ENCODE peak calls at places on chromosome 13, in ten cellular contexts. I, G, P, W, K, T, Z, S, A and X are unnamed samples.

GRCh38 chr13:63288576-63288975 is 1872.9 kb upstream of the PCDH20 start:
- DNase-seq in A (no peak), W (no peak), T (no peak), Z (no peak), K (no peak), G (no peak), I (no peak), S (no peak), P (no peak), X (no peak)

GRCh38 chr13:73224708-73225107 is 165.9 kb downstream of the KLF5 start:
- DNase-seq in S (no peak), W (no peak), G (no peak), Z (no peak), K (no peak), A (no peak), I (no peak), P (no peak), T (no peak), X (no peak)

GRCh38 chr13:86795858-86796257 is 875.3 kb upstream of the SLITRK5 start:
- DNase-seq in A (no peak), Z (no peak), G (no peak), W (no peak), I (no peak), T (no peak), K (no peak), S (no peak), P (no peak), X (no peak)

GRCh38 chr13:28718186-28718537 is 608 bp downstream of the SLC46A3 start:
- DNase-seq in K (no peak), Z (no peak), A (no peak), S (no peak), T (no peak), P (no peak), W (peak; percentile 55), G (no peak), I (no peak), X (no peak)

GRCh38 chr13:106183410-106184128 is 351.9 kb downstream of the EFNB2 start:
- DNase-seq in K (no peak), Z (no peak), S (no peak), W (no peak), T (no peak), A (no peak), I (no peak), G (no peak), P (no peak), X (no peak)

GRCh38 chr13:40170091-40170490 is 496.4 kb downstream of the FOXO1 start:
- DNase-seq in I (no peak), S (no peak), A (no peak), G (no peak), T (no peak), W (no peak), Z (no peak), K (no peak), P (no peak), X (no peak)

GRCh38 chr13:60267498-60268202 is 103.9 kb upstream of the DIAPH3 start:
- DNase-seq in S (no peak), Z (peak; percentile 79), G (no peak), A (no peak), W (peak; percentile 2), T (no peak), P (no peak), K (no peak), I (no peak), X (no peak)

GRCh38 chr13:75666646-75667351 is 30.7 kb downstream of the LMO7 start:
- DNase-seq in G (no peak), K (no peak), I (no peak), S (no peak), A (no peak), Z (peak; percentile 49), T (no peak), W (no peak), P (no peak), X (no peak)

GRCh38 chr13:29771247-29771646 is 79.2 kb downstream of the UBL3 start:
- DNase-seq in I (peak; percentile 37), P (peak; percentile 16), W (peak; percentile 60), A (no peak), T (no peak), G (no peak), K (no peak), Z (peak; percentile 52), S (no peak), X (no peak)

GRCh38 chr13:99119686-99120085 is 81.0 kb upstream of the UBAC2 start:
- DNase-seq in Z (no peak), G (no peak), T (no peak), A (no peak), K (no peak), W (no peak), I (no peak), P (no peak), S (no peak), X (no peak)

GRCh38 chr13:50387124-50387581 is 371.9 kb downstream of the KCNRG start:
- DNase-seq in T (peak; percentile 77), I (no peak), Z (peak; percentile 72), K (no peak), S (peak; percentile 40), G (peak; percentile 89), W (no peak), P (peak; percentile 37), A (no peak), X (no peak)

GRCh38 chr13:112904436-112904960 is 64.5 kb upstream of the MCF2L start:
- DNase-seq in K (no peak), W (no peak), Z (no peak), G (no peak), A (no peak), I (no peak), P (no peak), T (no peak), S (no peak), X (no peak)

GRCh38 chr13:112903606-112904195 is 65.3 kb upstream of the MCF2L start:
- DNase-seq in W (no peak), Z (no peak), S (no peak), A (no peak), T (no peak), P (no peak), G (no peak), K (no peak), I (no peak), X (peak; percentile 53)

GRCh38 chr13:112902669-112903068 is 66.3 kb upstream of the MCF2L start:
- DNase-seq in P (peak; percentile 63), G (no peak), I (no peak), K (no peak), S (no peak), Z (no peak), T (peak; percentile 27), W (no peak), A (no peak), X (no peak)

GRCh38 chr13:112901951-112902651 is 66.9 kb upstream of the MCF2L start:
- DNase-seq in K (no peak), A (no peak), W (no peak), T (peak; percentile 50), P (no peak), Z (no peak), G (no peak), S (peak; percentile 41), I (no peak), X (no peak)

DNA sequence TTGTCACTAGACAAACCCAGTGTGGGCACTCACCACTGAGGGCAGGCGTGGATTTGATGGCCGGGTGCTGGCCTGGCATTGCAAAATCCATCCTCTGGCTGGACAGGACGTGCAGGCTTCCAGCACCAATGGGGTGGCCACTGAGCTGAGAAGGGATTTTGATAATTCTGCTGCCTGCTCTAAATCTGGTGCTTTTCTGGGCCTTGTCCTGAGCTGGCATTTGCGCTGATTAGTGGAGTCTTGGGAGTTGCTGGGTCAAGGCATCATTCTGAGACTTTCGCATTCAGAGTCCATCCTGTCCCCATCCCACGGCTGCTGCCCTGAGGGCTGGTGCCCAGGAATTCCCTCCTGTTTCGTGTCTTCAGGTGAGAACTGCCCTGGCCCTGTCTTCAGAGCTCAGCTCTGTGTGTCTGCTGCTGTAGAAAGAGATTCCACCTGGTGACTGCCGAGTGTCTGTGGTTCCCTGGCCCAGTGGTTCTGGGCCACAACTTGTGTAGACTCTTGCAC is 65.9 kb upstream of the MCF2L start:
- DNase-seq in S (no peak), P (no peak), Z (no peak), T (peak; percentile 51), K (no peak), A (no peak), I (no peak), W (no peak), G (no peak), X (no peak)
- TF ChIP-seq POLR2AphosphoS5 in S (no peak), P (no peak), Z (no peak), T (no peak), K (no peak), A (no peak), I (no peak), W (no peak), G (no peak), X (no peak)

DNA sequence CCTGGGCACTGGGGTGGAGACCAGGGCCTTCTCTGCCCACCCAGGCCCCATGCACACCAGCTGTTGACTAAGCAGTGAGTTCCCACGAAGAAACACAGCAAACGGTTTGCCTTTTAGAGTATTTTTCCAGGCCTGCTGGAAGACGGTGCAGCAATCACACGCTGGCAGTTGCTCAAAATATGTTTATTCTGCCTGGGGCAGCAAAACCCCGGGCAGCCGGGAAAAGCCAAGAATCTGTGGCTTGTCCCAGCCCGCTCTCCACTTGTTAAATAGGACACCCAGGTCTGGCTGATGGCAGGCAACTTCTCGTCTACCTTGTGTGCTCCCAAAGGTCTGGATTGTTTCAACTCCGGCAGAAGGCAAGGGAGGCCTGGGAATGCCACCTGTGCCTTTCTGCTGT is 40.8 kb downstream of the GGACT start:
- DNase-seq in W (no peak), P (peak; percentile 61), G (no peak), K (no peak), S (no peak), Z (no peak), T (no peak), I (no peak), A (no peak), X (no peak)
- TF ChIP-seq POLR2AphosphoS5 in W (no peak), P (no peak), G (no peak), K (no peak), S (no peak), Z (no peak), T (no peak), I (no peak), A (no peak), X (no peak)

DNA sequence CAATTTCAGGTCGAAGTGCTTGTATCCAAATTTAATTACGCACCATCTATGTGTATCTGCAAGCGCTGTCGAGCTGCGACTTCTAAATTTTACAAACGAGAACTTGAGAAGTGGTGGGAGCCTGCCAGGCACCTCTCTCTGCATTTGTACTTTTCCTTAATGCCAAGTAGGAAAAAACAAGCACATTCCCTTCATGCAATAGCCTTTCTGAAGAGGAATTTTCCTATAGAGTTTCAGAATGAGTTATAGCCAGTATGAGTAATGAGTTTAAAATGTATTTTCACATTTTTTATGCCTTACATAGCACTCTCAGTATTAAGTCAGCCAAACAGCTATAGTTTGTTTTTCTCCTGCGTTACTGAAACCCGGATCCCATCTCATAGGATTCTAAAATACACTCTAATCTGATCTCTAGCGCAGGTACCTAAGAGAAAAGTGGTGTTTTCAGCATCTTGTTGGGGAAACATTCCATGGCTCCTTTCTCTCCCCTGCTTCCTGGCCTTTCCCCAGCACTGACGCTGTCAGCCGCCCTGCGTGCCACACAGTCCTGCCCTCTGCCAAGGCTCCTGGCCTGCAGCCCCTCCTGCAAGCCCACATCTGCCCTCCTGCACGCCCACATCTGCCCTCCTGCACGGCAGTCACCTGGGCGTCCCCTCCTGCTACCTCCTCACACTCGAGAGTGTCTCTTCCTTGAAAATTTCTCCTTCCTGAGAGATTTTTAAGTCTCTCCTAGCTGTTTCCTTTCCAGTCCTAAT is 526.9 kb downstream of the MYO16 start:
- DNase-seq in G (no peak), Z (no peak), W (peak; percentile 91), K (no peak), A (peak; percentile 66), I (no peak), T (no peak), S (no peak), P (no peak), X (no peak)
- TF ChIP-seq POLR2AphosphoS5 in G (peak; percentile 22), Z (no peak), W (no peak), K (no peak), A (no peak), I (no peak), T (no peak), S (no peak), P (peak; percentile 27), X (no peak)

GRCh38 chr13:91349992-91350911 is 2.8 kb downstream of the MIR17HG start:
- DNase-seq in A (no peak), K (no peak), W (no peak), P (no peak), I (no peak), T (no peak), Z (no peak), S (no peak), G (no peak), X (no peak)
- TF ChIP-seq POLR2AphosphoS5 in A (no peak), K (no peak), W (no peak), P (no peak), I (no peak), T (no peak), Z (peak; percentile 28), S (no peak), G (no peak), X (no peak)